ENCODE peak calls at places on chromosomes 3 and 15, in ten cellular contexts. H is lung, X is neural progenitor cell, D is RWPE1, B is GM12865, J is tibial artery, S is dorsolateral prefrontal cortex, G is fibroblast of the aortic adventitia, R is cardiac muscle cell, A is Caco-2. Y is an unnamed sample.

GRCh38 chr15:72117448-72117697 is 577 bp downstream of the MYO9A start:
- DNase-seq in H (peak; percentile 85), X (peak; percentile 90), J (peak; percentile 80), B (peak; percentile 87), S (no peak), A (peak; percentile 80), G (peak; percentile 72), D (peak; percentile 82), R (peak; percentile 85), Y (no peak)

GRCh38 chr3:63351159-63352007 is 73.3 kb downstream of the SYNPR start:
- DNase-seq in D (peak; percentile 18), H (no peak), X (peak; percentile 71), B (peak; percentile 60), S (peak; percentile 31), J (no peak), R (peak; percentile 67), A (no peak), G (peak; percentile 84), Y (no peak)

GRCh38 chr15:27479232-27480140 is 508.5 kb downstream of the GABRG3 start:
- DNase-seq in J (no peak), B (no peak), R (no peak), D (peak; percentile 14), S (no peak), X (no peak), H (no peak), A (no peak), G (no peak), Y (no peak)

GRCh38 chr3:111610612-111611054 is 15.5 kb upstream of the ZBED2 start:
- DNase-seq in G (no peak), A (no peak), B (no peak), X (no peak), D (peak; percentile 75), S (no peak), H (no peak), J (no peak), R (no peak), Y (no peak)

GRCh38 chr3:45055411-45056143 is 29.5 kb downstream of the CLEC3B start:
- DNase-seq in S (no peak), X (peak; percentile 69), D (no peak), G (peak; percentile 75), J (no peak), B (peak; percentile 48), A (peak; percentile 59), R (peak; percentile 19), H (no peak), Y (no peak)

GRCh38 chr3:160720123-160720746 is 35.8 kb upstream of the PPM1L start:
- DNase-seq in R (no peak), A (no peak), H (no peak), X (peak; percentile 24), G (no peak), S (no peak), B (peak; percentile 32), J (no peak), D (no peak), Y (no peak)

GRCh38 chr3:181860243-181860642 is 148.5 kb downstream of the SOX2 start:
- DNase-seq in D (no peak), G (no peak), X (no peak), R (no peak), H (no peak), B (no peak), A (no peak), S (no peak), J (no peak), Y (no peak)

GRCh38 chr15:63583027-63583426 is 14.2 kb upstream of the FBXL22 start:
- DNase-seq in D (peak; percentile 38), B (no peak), H (no peak), G (peak; percentile 57), S (no peak), R (no peak), A (no peak), X (no peak), J (no peak), Y (no peak)

GRCh38 chr15:48559270-48559669 is 86.2 kb downstream of the FBN1 start:
- DNase-seq in A (no peak), S (no peak), J (peak; percentile 55), H (no peak), R (no peak), B (no peak), D (no peak), X (peak; percentile 42), G (peak; percentile 94), Y (no peak)

GRCh38 chr3:52106951-52107611 is 47.1 kb downstream of the POC1A start:
- DNase-seq in D (peak; percentile 25), S (no peak), A (no peak), X (no peak), R (no peak), H (no peak), J (no peak), G (no peak), B (no peak), Y (no peak)

GRCh38 chr3:44016818-44017217 is 224.9 kb upstream of the TOPAZ1 start:
- DNase-seq in G (no peak), R (no peak), D (no peak), S (no peak), J (no peak), H (no peak), A (no peak), B (peak; percentile 67), X (no peak), Y (no peak)

GRCh38 chr3:63278171-63278999 is at the start of gene SYNPR:
- DNase-seq in X (peak; percentile 61), J (no peak), A (no peak), S (peak; percentile 61), G (no peak), D (no peak), H (no peak), R (peak; percentile 11), B (no peak), Y (no peak)

GRCh38 chr15:46555547-46555946 is 920.7 kb downstream of the SQOR start:
- DNase-seq in G (no peak), R (no peak), B (no peak), H (no peak), J (no peak), A (no peak), S (no peak), D (no peak), X (no peak), Y (no peak)

GRCh38 chr3:52052831-52053306 is 3.5 kb downstream of the DUSP7 start:
- DNase-seq in J (peak; percentile 94), A (no peak), H (peak; percentile 83), R (peak; percentile 63), D (peak; percentile 47), G (peak; percentile 77), B (peak; percentile 53), X (peak; percentile 75), S (no peak), Y (no peak)

DNA sequence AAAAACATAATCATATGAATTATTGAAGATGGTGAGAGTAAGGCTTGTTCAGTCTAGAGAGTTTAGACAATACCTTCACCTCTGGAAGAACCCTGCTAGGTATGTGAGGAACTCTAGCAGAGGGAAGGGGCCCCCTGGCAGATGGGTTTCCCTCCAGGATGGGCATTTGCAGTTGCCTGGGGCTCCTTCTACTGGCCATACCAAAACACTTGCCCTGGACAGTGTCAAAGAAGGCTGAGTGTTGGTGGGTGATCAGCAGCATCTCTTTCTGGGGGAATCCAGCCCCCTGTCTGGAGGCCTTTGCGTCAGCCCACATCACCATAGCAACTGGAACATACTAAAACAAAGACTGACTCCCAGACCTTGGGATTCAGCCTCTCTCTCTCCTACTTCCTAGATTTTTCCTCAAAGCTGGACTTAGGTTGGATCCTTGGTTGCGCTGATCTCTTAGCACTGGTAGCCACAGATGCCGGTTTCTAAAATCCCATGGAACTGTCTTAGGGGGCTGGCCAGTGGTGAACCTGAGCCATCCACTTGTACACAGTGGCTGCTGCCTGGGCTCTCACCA is 8.2 kb downstream of the CEMIP start:
- DNase-seq in D (no peak), G (peak; percentile 18), R (no peak), B (no peak), S (no peak), X (peak; percentile 41), A (no peak), H (no peak), J (no peak), Y (no peak)
- TF ChIP-seq CTCF in D (no peak), G (peak; percentile 22), R (peak; percentile 7), B (no peak), S (no peak), X (peak; percentile 32), A (no peak), H (no peak), J (no peak), Y (no peak)

GRCh38 chr15:45522179-45522930 is at the start of gene SLC30A4:
- DNase-seq in H (peak; percentile 56), G (peak; percentile 51), J (peak; percentile 54), S (peak; percentile 69), R (peak; percentile 74), A (peak; percentile 50), D (peak; percentile 47), B (peak; percentile 68), X (peak; percentile 81), Y (peak; percentile 58)
- TF ChIP-seq CTCF in H (no peak), G (peak; percentile 40), J (peak; percentile 37), S (peak; percentile 64), R (peak; percentile 34), A (peak; percentile 37), D (peak; percentile 61), B (peak; percentile 30), X (peak; percentile 50), Y (peak; percentile 15)

DNA sequence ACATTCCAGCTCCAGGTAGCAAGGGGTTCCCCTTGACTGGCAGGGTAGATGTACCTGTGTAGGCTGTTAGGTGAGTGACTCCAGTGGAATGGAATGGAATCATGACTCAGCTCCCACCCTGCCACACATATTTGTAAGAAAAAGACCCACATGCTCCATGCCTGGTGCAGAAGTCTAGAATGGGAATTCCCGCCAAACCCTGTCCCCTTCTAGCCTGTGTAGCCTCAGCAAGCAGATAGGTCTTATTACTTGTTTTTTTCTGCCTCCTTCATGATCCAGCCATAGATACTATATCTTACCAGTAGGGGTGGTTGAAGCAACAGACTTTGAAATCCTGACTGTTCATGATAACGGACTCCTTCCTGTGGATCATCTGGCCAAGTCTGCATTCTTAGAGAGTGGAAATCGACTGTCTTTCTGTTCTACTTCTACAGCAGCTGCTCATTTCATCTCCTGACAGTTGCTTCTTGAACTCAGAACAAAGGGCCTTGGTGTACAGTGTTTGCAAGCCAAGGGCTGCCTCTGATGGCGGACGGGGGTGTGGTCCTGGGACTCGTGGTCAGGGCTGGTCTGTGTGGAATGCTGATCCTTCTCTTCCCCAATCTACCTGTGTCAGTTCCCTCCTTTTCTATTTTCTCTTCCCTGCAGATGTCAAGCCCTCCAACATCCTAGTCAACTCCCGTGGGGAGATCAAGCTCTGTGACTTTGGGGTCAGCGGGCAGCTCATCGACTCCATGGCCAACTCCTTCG is 16.3 kb downstream of the SNAPC5 start:
- DNase-seq in S (no peak), D (peak; percentile 90), G (no peak), X (no peak), B (no peak), A (no peak), R (no peak), J (no peak), H (no peak), Y (no peak)
- TF ChIP-seq CTCF in S (no peak), D (no peak), G (no peak), X (no peak), B (no peak), A (no peak), R (peak; percentile 5), J (no peak), H (no peak), Y (no peak)

DNA sequence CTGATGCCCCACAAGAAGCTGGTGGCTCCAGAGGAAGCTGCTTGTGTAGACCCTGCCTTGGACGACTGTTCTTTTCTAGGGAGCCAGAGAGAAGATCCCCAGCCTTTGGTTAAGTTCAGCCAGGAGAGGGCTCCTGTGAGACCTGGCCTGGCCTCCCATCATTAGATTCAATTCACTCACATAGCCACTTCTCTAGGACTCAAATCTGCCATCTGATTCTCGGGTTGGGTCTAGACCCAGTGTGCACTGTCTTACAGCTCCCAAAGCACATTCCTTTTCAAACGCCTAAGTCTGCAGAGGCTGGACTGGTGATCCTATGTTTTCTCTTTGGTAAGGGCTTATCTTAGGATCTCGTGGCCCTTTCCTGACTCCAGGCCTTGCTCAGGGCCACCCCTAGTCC is 81.7 kb upstream of the NPHP3 start:
- DNase-seq in H (no peak), A (no peak), D (no peak), R (no peak), S (no peak), J (no peak), B (no peak), X (peak; percentile 29), G (no peak), Y (no peak)
- TF ChIP-seq CTCF in H (no peak), A (no peak), D (no peak), R (peak; percentile 22), S (no peak), J (no peak), B (no peak), X (peak; percentile 45), G (no peak), Y (no peak)